ENCODE peak calls at places on chromosomes 7 and 10, in nine cellular contexts. E, Q, U, I, J, G, M, D and L are unnamed samples.

GRCh38 chr10:97540669-97541500 is 31.7 kb upstream of the ANKRD2 start:
- DNase-seq in E (no peak), Q (no peak), U (no peak), I (peak), J (no peak), G (no peak), M (no peak), D (no peak), L (peak)

GRCh38 chr7:90119178-90119971 is 34.9 kb upstream of the STEAP1 start:
- DNase-seq in E (no peak), Q (no peak), U (no peak), I (no peak), J (peak), G (peak), M (no peak), D (no peak), L (peak)

GRCh38 chr10:114684085-114684821 is 26.2 kb upstream of the ABLIM1 start:
- DNase-seq in E (no peak), Q (peak), U (no peak), I (peak), J (no peak), G (peak), M (no peak), D (peak), L (no peak)

GRCh38 chr10:103451091-103451801 is 924 bp downstream of the CALHM2 start:
- DNase-seq in E (peak), Q (peak), U (peak), I (peak), J (no peak), G (peak), M (peak), D (peak), L (no peak)

GRCh38 chr10:126639084-126639483 is 31.4 kb downstream of the C10orf90 start:
- DNase-seq in E (no peak), Q (no peak), U (no peak), I (no peak), J (no peak), G (no peak), M (no peak), D (no peak), L (no peak)

GRCh38 chr7:2938514-2939192 is 94.5 kb upstream of the GNA12 start:
- DNase-seq in E (no peak), Q (no peak), U (no peak), I (no peak), J (peak), G (no peak), M (no peak), D (no peak), L (peak)

GRCh38 chr10:28393956-28394568 is 91.2 kb upstream of the MPP7 start:
- DNase-seq in E (peak), Q (peak), U (peak), I (peak), J (peak), G (peak), M (no peak), D (peak), L (no peak)

GRCh38 chr10:24299587-24300258 is 90.8 kb downstream of the KIAA1217 start:
- DNase-seq in E (no peak), Q (peak), U (no peak), I (peak), J (no peak), G (peak), M (no peak), D (peak), L (no peak)

GRCh38 chr10:17795088-17795487 is 14.1 kb upstream of the MRC1 start:
- DNase-seq in E (no peak), Q (no peak), U (no peak), I (no peak), J (no peak), G (no peak), M (no peak), D (no peak), L (no peak)

GRCh38 chr10:17790631-17791030 is 18.5 kb upstream of the MRC1 start:
- DNase-seq in E (no peak), Q (no peak), U (no peak), I (no peak), J (no peak), G (no peak), M (no peak), D (no peak), L (no peak)

GRCh38 chr10:17795807-17796596 is 13.1 kb upstream of the MRC1 start:
- DNase-seq in E (no peak), Q (no peak), U (no peak), I (no peak), J (no peak), G (no peak), M (no peak), D (no peak), L (no peak)

GRCh38 chr10:17793823-17794759 is 15.1 kb upstream of the MRC1 start:
- DNase-seq in E (no peak), Q (peak), U (no peak), I (no peak), J (no peak), G (no peak), M (no peak), D (no peak), L (no peak)

DNA sequence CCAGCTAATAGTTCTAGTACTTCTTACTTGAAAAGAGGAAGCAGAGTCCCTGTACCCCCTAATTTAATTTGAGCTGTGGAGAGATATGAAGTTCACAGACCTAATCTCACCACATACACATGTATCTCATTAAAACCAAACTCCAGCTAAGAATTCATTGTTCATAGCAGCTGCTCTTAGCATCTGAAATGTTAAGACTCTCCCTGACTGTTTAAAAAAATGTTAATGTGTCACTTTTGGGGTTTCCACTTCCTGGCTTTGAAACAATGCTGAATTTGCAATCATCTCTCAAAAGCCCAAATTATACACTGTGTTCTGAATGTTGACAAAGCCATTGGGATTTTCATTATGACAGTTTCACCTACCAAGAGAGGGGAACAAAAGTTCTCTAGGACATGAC is 16.1 kb upstream of the MRC1 start:
- DNase-seq in E (no peak), Q (no peak), U (no peak), I (peak), J (no peak), G (no peak), M (no peak), D (no peak), L (no peak)
- TF ChIP-seq CTCF in E (no peak), Q (no peak), U (no peak), I (no peak), J (no peak), G (no peak), M (no peak), D (no peak), L (no peak)

DNA sequence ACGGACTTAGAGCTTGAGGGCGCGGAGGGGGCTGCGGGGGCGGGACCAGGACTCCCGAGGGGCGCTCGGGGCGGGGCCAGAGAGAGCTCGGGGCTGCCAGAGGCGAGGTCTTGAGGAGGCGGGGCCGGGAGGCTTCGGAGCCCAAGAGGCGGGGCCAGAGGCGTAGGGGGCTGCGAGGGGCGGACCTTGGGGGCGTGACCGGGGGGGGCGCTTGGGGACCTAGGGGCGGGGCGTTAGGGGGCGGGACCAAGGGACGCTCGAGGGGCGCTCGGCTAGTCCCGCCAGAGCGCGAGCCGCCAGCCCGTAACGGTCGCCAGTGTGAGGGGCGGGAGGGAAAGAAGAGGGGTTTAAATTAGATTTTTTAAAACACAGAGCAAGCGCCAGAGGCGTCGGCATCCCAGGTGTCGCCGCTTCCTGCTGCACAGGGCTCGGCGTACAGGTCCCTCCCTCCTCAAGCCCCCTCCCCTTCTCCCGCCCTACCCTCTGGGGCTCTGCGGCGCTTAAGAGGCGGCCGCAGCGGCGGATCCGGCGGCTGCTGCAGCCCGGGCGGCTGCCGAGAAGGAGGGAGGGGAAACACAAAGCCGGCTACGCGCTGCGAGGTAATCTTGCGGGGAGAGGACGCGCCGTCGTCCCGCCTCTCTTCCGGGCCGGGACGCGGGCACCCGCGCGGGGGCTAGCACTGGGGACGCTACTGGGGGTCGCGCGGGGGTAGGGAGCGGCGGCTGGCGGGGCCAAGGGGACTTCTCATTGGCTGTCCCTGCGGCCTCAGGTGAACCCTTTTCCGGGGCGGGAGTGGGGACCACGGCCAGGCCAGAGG is at the start of gene ADD3:
- DNase-seq in E (peak), Q (peak), U (peak), I (peak), J (peak), G (peak), M (peak), D (peak), L (peak)
- TF ChIP-seq CTCF in E (no peak), Q (no peak), U (no peak), I (no peak), J (no peak), G (no peak), M (no peak), D (no peak), L (no peak)

GRCh38 chr10:110378019-110378418 is 73.3 kb upstream of the SMNDC1 start:
- DNase-seq in E (no peak), Q (no peak), U (no peak), I (no peak), J (no peak), G (no peak), M (no peak), D (no peak), L (no peak)

GRCh38 chr10:110375121-110375520 is 70.4 kb upstream of the SMNDC1 start:
- DNase-seq in E (no peak), Q (no peak), U (no peak), I (no peak), J (no peak), G (no peak), M (no peak), D (no peak), L (no peak)

GRCh38 chr10:110373857-110374654 is 69.3 kb upstream of the SMNDC1 start:
- DNase-seq in E (no peak), Q (no peak), U (no peak), I (no peak), J (no peak), G (no peak), M (no peak), D (no peak), L (peak)

GRCh38 chr10:110378533-110379108 is 73.9 kb upstream of the SMNDC1 start:
- DNase-seq in E (no peak), Q (no peak), U (no peak), I (no peak), J (no peak), G (no peak), M (no peak), D (no peak), L (no peak)

GRCh38 chr10:110376021-110376773 is 71.5 kb upstream of the SMNDC1 start:
- DNase-seq in E (no peak), Q (no peak), U (no peak), I (no peak), J (peak), G (no peak), M (no peak), D (no peak), L (peak)
- TF ChIP-seq CTCF in E (no peak), Q (no peak), U (no peak), I (no peak), J (no peak), G (no peak), M (no peak), D (no peak), L (no peak)

GRCh38 chr10:78231327-78231726 is 197.7 kb downstream of the RPS24 start:
- DNase-seq in E (no peak), Q (no peak), U (no peak), I (no peak), J (no peak), G (no peak), M (no peak), D (no peak), L (no peak)

GRCh38 chr10:78229950-78230675 is 196.4 kb downstream of the RPS24 start:
- DNase-seq in E (no peak), Q (no peak), U (no peak), I (no peak), J (no peak), G (no peak), M (no peak), D (no peak), L (no peak)

GRCh38 chr10:78236416-78237015 is 202.9 kb downstream of the RPS24 start:
- DNase-seq in E (no peak), Q (no peak), U (no peak), I (no peak), J (no peak), G (no peak), M (no peak), D (no peak), L (no peak)

GRCh38 chr10:78231930-78232329 is 198.3 kb downstream of the RPS24 start:
- DNase-seq in E (no peak), Q (no peak), U (no peak), I (peak), J (no peak), G (peak), M (no peak), D (peak), L (no peak)
- TF ChIP-seq CTCF in E (no peak), Q (peak), U (peak), I (peak), J (no peak), G (peak), M (peak), D (no peak), L (peak)

DNA sequence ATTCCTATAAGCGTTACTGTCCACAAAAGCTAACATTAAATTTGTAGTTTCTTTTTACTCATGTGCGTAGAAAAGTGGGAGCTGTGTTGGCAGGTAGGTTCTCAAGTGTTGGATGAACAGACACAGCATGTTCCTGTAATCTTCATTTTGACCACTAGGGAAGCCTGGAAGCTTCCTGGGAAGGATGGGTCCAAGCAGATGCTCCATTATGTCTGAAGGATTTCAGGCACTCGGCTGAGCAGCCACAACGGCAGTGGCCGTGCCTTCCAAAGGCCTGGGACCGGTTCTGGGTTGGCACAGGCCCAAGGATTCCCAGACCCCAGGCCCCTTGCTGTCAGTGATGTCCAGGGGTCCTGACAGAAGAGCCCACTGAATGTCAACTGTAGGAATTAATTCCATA is 386.3 kb downstream of the TNS3 start:
- DNase-seq in E (no peak), Q (no peak), U (no peak), I (no peak), J (no peak), G (no peak), M (no peak), D (no peak), L (no peak)
- TF ChIP-seq CTCF in E (no peak), Q (no peak), U (peak), I (no peak), J (peak), G (no peak), M (no peak), D (peak), L (peak)